ENCODE peak calls at places on chromosome 17, in five cellular contexts. One of them, this sample, is unnamed. For H3K4me1, the result is how much of the 10 kb centered on the place peaks cover.

GRCh38 chr17:72599891-72600290 is 479.1 kb downstream of the SOX9 start:
- DNase-seq in K562: no peak
- DNase-seq in H1: no peak
- DNase-seq in A549: no peak
- DNase-seq in HepG2: no peak
- DNase-seq in this sample: no peak

GRCh38 chr17:31788956-31789355 is 70.1 kb downstream of the COPRS start:
- DNase-seq in K562: no peak
- DNase-seq in H1: no peak
- DNase-seq in A549: no peak
- DNase-seq in HepG2: no peak
- DNase-seq in this sample: no peak

GRCh38 chr17:29844339-29845048 is 85.5 kb downstream of the SSH2 start:
- DNase-seq in K562: peak
- DNase-seq in H1: no peak
- DNase-seq in A549: no peak
- DNase-seq in HepG2: no peak
- DNase-seq in this sample: peak

GRCh38 chr17:37725601-37726146 is 19.2 kb downstream of the HNF1B start:
- DNase-seq in K562: no peak
- DNase-seq in H1: no peak
- DNase-seq in A549: no peak
- DNase-seq in HepG2: no peak
- DNase-seq in this sample: no peak

GRCh38 chr17:32927724-32928526 is at the start of gene TMEM98:
- DNase-seq in K562: peak
- DNase-seq in H1: no peak
- DNase-seq in A549: no peak
- DNase-seq in HepG2: no peak
- DNase-seq in this sample: no peak

GRCh38 chr17:32701860-32702259 is 175.1 kb downstream of the MYO1D start:
- DNase-seq in K562: no peak
- DNase-seq in H1: no peak
- DNase-seq in A549: no peak
- DNase-seq in HepG2: no peak
- DNase-seq in this sample: no peak

GRCh38 chr17:58191259-58191896 is 1.1 kb upstream of the EPX start:
- DNase-seq in K562: no peak
- DNase-seq in H1: no peak
- DNase-seq in A549: peak
- DNase-seq in HepG2: no peak
- DNase-seq in this sample: no peak

GRCh38 chr17:65314212-65314611 is 177.0 kb downstream of the RGS9 start:
- DNase-seq in K562: no peak
- DNase-seq in H1: no peak
- DNase-seq in A549: no peak
- DNase-seq in HepG2: no peak
- DNase-seq in this sample: no peak

GRCh38 chr17:57281887-57282653 is 25.7 kb downstream of the MSI2 start:
- DNase-seq in K562: peak
- DNase-seq in H1: no peak
- DNase-seq in A549: no peak
- DNase-seq in HepG2: no peak
- DNase-seq in this sample: no peak

GRCh38 chr17:31074772-31075538 is 19.8 kb upstream of the NF1 start:
- DNase-seq in K562: no peak
- DNase-seq in H1: no peak
- DNase-seq in A549: peak
- DNase-seq in HepG2: no peak
- DNase-seq in this sample: no peak

GRCh38 chr17:72273301-72274056 is 152.7 kb downstream of the SOX9 start:
- DNase-seq in K562: no peak
- DNase-seq in H1: no peak
- DNase-seq in A549: no peak
- DNase-seq in HepG2: no peak
- DNase-seq in this sample: no peak

DNA sequence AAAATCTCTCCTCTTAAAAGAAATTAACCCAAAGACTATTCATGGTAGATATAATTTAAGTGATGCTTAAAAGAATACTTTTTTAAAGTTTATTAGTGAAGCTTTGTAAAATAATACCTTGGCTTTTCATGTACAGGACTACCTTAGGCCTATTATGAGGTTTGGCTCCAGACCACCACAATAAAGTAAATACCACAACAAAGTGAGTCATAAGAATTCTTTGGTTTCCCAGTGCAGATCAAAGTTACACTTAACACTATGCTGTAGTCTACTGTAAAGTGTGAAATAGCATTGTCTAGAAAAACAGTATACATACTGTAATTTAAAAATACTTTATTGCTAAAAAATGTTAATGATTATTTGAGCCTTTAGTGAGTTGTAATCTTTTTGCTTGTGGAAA is 31.7 kb downstream of the CLTC start:
- DNase-seq in K562: no peak
- DNase-seq in H1: no peak
- DNase-seq in A549: no peak
- DNase-seq in HepG2: no peak
- DNase-seq in this sample: no peak
- TF ChIP-seq JUN in K562: no peak
- TF ChIP-seq JUN in H1: no peak
- TF ChIP-seq JUN in A549: no peak
- TF ChIP-seq JUN in HepG2: no peak
- TF ChIP-seq JUN in this sample: no peak

GRCh38 chr17:17851603-17852002 is 14.8 kb upstream of the SREBF1 start:
- DNase-seq in K562: no peak
- DNase-seq in H1: no peak
- DNase-seq in A549: no peak
- DNase-seq in HepG2: no peak
- DNase-seq in this sample: no peak
- H3K4me1 ChIP-seq in K562: under half
- H3K4me1 ChIP-seq in H1: under half
- H3K4me1 ChIP-seq in A549: under half
- H3K4me1 ChIP-seq in HepG2: half or more
- H3K4me1 ChIP-seq in this sample: under half

GRCh38 chr17:21199311-21199710 is 14.7 kb downstream of the TMEM11 start:
- DNase-seq in K562: peak
- DNase-seq in H1: peak
- DNase-seq in A549: no peak
- DNase-seq in HepG2: no peak
- DNase-seq in this sample: no peak
- TF ChIP-seq JUN in K562: no peak
- TF ChIP-seq JUN in H1: no peak
- TF ChIP-seq JUN in A549: no peak
- TF ChIP-seq JUN in HepG2: no peak
- TF ChIP-seq JUN in this sample: no peak

GRCh38 chr17:40540448-40540847 is 24.8 kb downstream of the CCR7 start:
- DNase-seq in K562: no peak
- DNase-seq in H1: no peak
- DNase-seq in A549: no peak
- DNase-seq in HepG2: no peak
- DNase-seq in this sample: no peak
- H3K4me1 ChIP-seq in K562: under half
- H3K4me1 ChIP-seq in H1: under half
- H3K4me1 ChIP-seq in A549: half or more
- H3K4me1 ChIP-seq in HepG2: half or more
- H3K4me1 ChIP-seq in this sample: under half